ENCODE peak calls at places on chromosomes 2 and 18, in seven cellular contexts. Z is HCT116, L is foreskin fibroblast, U is left ventricle myocardium inferior, E is glutamatergic neuron, M is stomach, K is HFFc6. P is an unnamed sample.

GRCh38 chr2:239858179-239858578 is 167.0 kb downstream of the NDUFA10 start:
- DNase-seq in K (no peak), L (no peak), Z (no peak), E (no peak), U (no peak), M (no peak), P (no peak)

GRCh38 chr2:240125749-240126148 is 10.4 kb downstream of the COPS9 start:
- DNase-seq in U (no peak), L (no peak), M (peak), Z (no peak), E (no peak), K (no peak), P (no peak)

GRCh38 chr2:236369606-236370005 is 105.4 kb upstream of the ASB18 start:
- DNase-seq in L (no peak), M (peak), U (peak), Z (no peak), K (no peak), E (no peak), P (no peak)

GRCh38 chr18:10726198-10727068 is 200.6 kb downstream of the NAPG start:
- DNase-seq in Z (no peak), M (no peak), K (no peak), U (no peak), E (no peak), L (no peak), P (no peak)

GRCh38 chr18:27315001-27315400 is 129.9 kb upstream of the CHST9 start:
- DNase-seq in M (no peak), E (no peak), K (no peak), U (no peak), L (no peak), Z (no peak), P (no peak)

GRCh38 chr2:237483018-237483731 is 3.9 kb upstream of the MLPH start:
- DNase-seq in U (no peak), M (peak), L (peak), K (peak), E (no peak), Z (no peak), P (no peak)

GRCh38 chr2:38635139-38635538 is 30.8 kb upstream of the GALM start:
- DNase-seq in L (no peak), M (no peak), E (no peak), Z (no peak), U (no peak), K (no peak), P (no peak)

GRCh38 chr2:2024751-2025481 is 280.6 kb upstream of the PXDN start:
- DNase-seq in L (no peak), U (no peak), Z (no peak), K (no peak), E (no peak), M (no peak), P (no peak)

GRCh38 chr2:110674620-110675555 is 3.0 kb downstream of the BUB1 start:
- DNase-seq in Z (no peak), K (peak), U (no peak), E (no peak), L (peak), M (peak), P (no peak)

GRCh38 chr2:33681333-33681732 is 82.2 kb upstream of the FAM98A start:
- DNase-seq in U (no peak), K (no peak), M (no peak), L (peak), Z (no peak), E (no peak), P (no peak)

GRCh38 chr2:29753676-29754444 is 167.5 kb downstream of the ALK start:
- DNase-seq in Z (no peak), E (no peak), L (peak), K (peak), M (no peak), U (no peak), P (no peak)

GRCh38 chr18:61554946-61555361 is 221.7 kb downstream of the CDH20 start:
- DNase-seq in M (no peak), U (no peak), K (no peak), L (no peak), E (no peak), Z (no peak), P (no peak)

GRCh38 chr18:62437520-62438329 is 85.1 kb upstream of the ZCCHC2 start:
- DNase-seq in E (no peak), Z (no peak), U (peak), K (no peak), L (peak), M (no peak), P (peak)

GRCh38 chr2:239167011-239167673 is 233.7 kb downstream of the HDAC4 start:
- DNase-seq in U (peak), M (no peak), E (peak), K (no peak), L (no peak), Z (no peak), P (no peak)

GRCh38 chr2:39059366-39059952 is 61.4 kb downstream of the SOS1 start:
- DNase-seq in E (no peak), Z (peak), L (peak), M (no peak), K (peak), U (no peak), P (no peak)

GRCh38 chr2:114368705-114369104 is 73.7 kb upstream of the DPP10 start:
- DNase-seq in U (no peak), E (no peak), K (no peak), Z (no peak), L (no peak), M (no peak), P (no peak)

GRCh38 chr2:211724933-211725332 is 813.7 kb downstream of the ERBB4 start:
- DNase-seq in E (no peak), Z (no peak), L (no peak), U (no peak), K (no peak), M (no peak), P (no peak)

GRCh38 chr2:239216614-239217273 is 184.1 kb downstream of the HDAC4 start:
- DNase-seq in U (no peak), E (no peak), L (no peak), M (peak), K (no peak), Z (no peak), P (no peak)

GRCh38 chr2:120550274-120550673 is 185.4 kb upstream of the GLI2 start:
- DNase-seq in U (no peak), Z (no peak), K (no peak), L (no peak), E (no peak), M (no peak), P (peak)

GRCh38 chr2:119198267-119198840 is 25.3 kb upstream of the STEAP3 start:
- DNase-seq in L (peak), U (no peak), M (no peak), Z (no peak), K (peak), E (no peak), P (no peak)

GRCh38 chr2:166042356-166042755 is 85.5 kb downstream of the SCN1A start:
- DNase-seq in K (no peak), L (peak), U (no peak), E (no peak), M (no peak), Z (no peak), P (no peak)

GRCh38 chr2:179850188-179850587 is 11.2 kb downstream of the ZNF385B start:
- DNase-seq in Z (no peak), U (no peak), L (peak), M (no peak), E (no peak), K (peak), P (no peak)
- TF ChIP-seq CTCF in Z (no peak), U (peak), L (peak), M (no peak), E (no peak), K (peak), P (no peak)

DNA sequence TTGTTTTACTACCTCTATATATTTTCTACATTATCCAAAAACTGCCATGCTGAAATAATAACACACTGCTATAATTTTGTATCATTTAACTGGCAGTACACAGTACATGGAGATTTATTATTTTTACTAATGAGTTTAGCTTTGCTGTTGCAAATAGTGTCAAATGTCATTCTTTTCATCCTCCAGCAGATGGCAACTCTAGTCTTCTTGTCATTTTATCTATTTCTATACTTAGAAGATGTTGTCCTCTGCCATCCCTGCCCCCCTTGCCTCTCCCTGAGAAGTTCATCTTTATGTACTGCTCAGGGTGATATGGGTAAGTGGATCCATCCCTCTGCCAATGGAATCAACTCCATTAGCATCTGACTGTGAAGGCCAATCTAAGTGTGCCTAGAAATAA is 21.7 kb upstream of the LRRTM1 start:
- DNase-seq in U (no peak), K (peak), L (peak), Z (no peak), E (no peak), M (no peak), P (no peak)
- TF ChIP-seq CTCF in U (peak), K (peak), L (peak), Z (no peak), E (peak), M (no peak), P (peak)

GRCh38 chr18:56314396-56314795 is 324.0 kb downstream of the TXNL1 start:
- DNase-seq in E (no peak), Z (no peak), M (no peak), L (no peak), U (no peak), K (peak), P (no peak)
- TF ChIP-seq CTCF in E (no peak), Z (no peak), M (no peak), L (peak), U (no peak), K (peak), P (no peak)

DNA sequence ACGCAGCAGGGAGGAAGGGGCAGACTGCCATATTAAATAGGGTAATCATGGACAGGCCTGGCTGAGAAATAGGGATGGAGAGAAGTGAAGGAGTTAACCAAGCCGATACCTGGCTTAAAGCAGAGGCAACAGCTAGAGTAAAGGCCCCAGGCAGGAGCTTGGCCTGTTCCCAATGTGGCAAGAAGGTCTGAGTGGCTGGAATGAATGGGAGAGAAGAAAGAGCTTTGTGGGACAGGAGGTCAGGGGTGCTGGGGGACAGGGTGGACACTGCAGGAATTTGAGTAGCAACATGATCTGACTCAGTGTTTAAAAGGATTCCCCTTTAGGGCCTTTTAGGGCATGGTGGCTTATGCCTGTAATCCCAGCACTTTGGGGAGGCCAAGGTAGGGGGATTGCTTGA is 15.8 kb upstream of the AGFG1 start:
- DNase-seq in U (no peak), M (no peak), Z (no peak), E (no peak), K (no peak), L (no peak), P (no peak)
- TF ChIP-seq CTCF in U (no peak), M (no peak), Z (no peak), E (no peak), K (no peak), L (no peak), P (no peak)

DNA sequence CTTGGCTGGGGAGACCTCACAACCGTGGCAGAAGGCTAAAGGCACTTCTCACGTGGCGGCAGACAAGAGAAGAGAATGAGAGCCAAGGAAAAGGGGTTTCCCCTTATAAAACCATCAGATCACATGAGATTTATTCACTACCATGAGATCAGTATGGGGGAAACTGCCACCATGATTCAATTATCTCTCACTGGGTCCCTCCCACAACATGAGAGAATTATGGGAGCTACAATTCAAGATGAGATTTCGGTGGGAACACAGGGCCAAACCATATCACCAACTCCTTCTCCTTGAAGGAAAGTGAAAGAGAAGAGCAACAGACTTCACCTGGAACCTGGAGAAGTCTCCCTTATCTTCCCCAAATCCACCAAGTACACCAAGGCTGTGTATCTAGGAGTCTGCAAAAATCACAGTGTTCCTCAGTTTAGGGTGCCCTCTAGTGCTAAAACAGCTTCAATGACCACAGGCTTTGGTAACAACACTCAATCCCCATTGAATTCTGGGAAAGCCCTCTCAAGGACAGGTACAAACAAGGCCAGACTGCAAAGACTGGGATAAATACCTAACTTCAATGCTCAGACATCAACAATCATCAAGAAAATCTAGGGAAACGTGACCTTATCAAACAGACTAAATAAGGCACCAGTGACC is 148.8 kb upstream of the SRD5A2 start:
- DNase-seq in U (no peak), E (no peak), K (peak), L (peak), Z (peak), M (no peak), P (no peak)
- TF ChIP-seq CTCF in U (no peak), E (no peak), K (peak), L (peak), Z (peak), M (peak), P (peak)

GRCh38 chr2:112881217-112882000 is 29.6 kb upstream of the IL37 start:
- DNase-seq in M (no peak), E (no peak), U (no peak), L (peak), Z (peak), K (peak), P (no peak)

GRCh38 chr2:112880081-112880531 is 30.9 kb upstream of the IL37 start:
- DNase-seq in M (no peak), L (peak), K (peak), Z (no peak), U (no peak), E (no peak), P (no peak)

GRCh38 chr2:112883669-112884068 is 27.3 kb upstream of the IL37 start:
- DNase-seq in U (no peak), M (no peak), K (no peak), L (no peak), Z (no peak), E (no peak), P (no peak)

GRCh38 chr2:112879491-112880041 is 31.4 kb upstream of the IL37 start:
- DNase-seq in M (no peak), Z (no peak), U (no peak), L (no peak), E (no peak), K (no peak), P (no peak)

GRCh38 chr2:112880696-112881095 is 30.3 kb upstream of the IL37 start:
- DNase-seq in U (no peak), L (no peak), M (no peak), E (no peak), Z (no peak), K (no peak), P (no peak)
- TF ChIP-seq CTCF in U (no peak), L (no peak), M (no peak), E (no peak), Z (no peak), K (no peak), P (no peak)

P was measured in D721Med.